ENCODE peak calls at places on chromosomes 4 and X, in six cellular contexts. One of them, this sample, is unnamed.

GRCh38 chrX:9612146-9612505 is 147.3 kb downstream of the TBL1X start:
- DNase-seq in choroid plexus epithelial cell: no peak
- DNase-seq in MM.1S: no peak
- DNase-seq in fibroblast of lung: no peak
- DNase-seq in K562: no peak
- DNase-seq in HAP-1: no peak
- DNase-seq in this sample: no peak

GRCh38 chr4:82823062-82823461 is 24.5 kb upstream of the SCD5 start:
- DNase-seq in K562: no peak
- DNase-seq in HAP-1: no peak
- DNase-seq in MM.1S: no peak
- DNase-seq in fibroblast of lung: peak
- DNase-seq in choroid plexus epithelial cell: peak
- DNase-seq in this sample: no peak

GRCh38 chr4:188975271-188975670 is 836.0 kb downstream of the TRIML1 start:
- DNase-seq in MM.1S: no peak
- DNase-seq in choroid plexus epithelial cell: no peak
- DNase-seq in HAP-1: no peak
- DNase-seq in fibroblast of lung: no peak
- DNase-seq in K562: no peak
- DNase-seq in this sample: no peak

GRCh38 chr4:138241281-138242075 is 671 bp downstream of the SLC7A11 start:
- DNase-seq in MM.1S: no peak
- DNase-seq in K562: peak
- DNase-seq in choroid plexus epithelial cell: peak
- DNase-seq in HAP-1: no peak
- DNase-seq in fibroblast of lung: peak
- DNase-seq in this sample: no peak

GRCh38 chr4:101328063-101328602 is 19.2 kb downstream of the PPP3CA start:
- DNase-seq in fibroblast of lung: no peak
- DNase-seq in MM.1S: peak
- DNase-seq in HAP-1: no peak
- DNase-seq in choroid plexus epithelial cell: peak
- DNase-seq in K562: no peak
- DNase-seq in this sample: no peak

GRCh38 chr4:15322016-15322415 is 105.8 kb upstream of the C1QTNF7 start:
- DNase-seq in choroid plexus epithelial cell: no peak
- DNase-seq in HAP-1: no peak
- DNase-seq in MM.1S: no peak
- DNase-seq in K562: no peak
- DNase-seq in fibroblast of lung: no peak
- DNase-seq in this sample: no peak

GRCh38 chr4:20618010-20618409 is 82.2 kb upstream of the PACRGL start:
- DNase-seq in choroid plexus epithelial cell: peak
- DNase-seq in fibroblast of lung: no peak
- DNase-seq in MM.1S: no peak
- DNase-seq in K562: no peak
- DNase-seq in HAP-1: no peak
- DNase-seq in this sample: no peak

GRCh38 chr4:17385403-17385802 is 126.5 kb downstream of the QDPR start:
- DNase-seq in K562: no peak
- DNase-seq in choroid plexus epithelial cell: peak
- DNase-seq in HAP-1: no peak
- DNase-seq in fibroblast of lung: peak
- DNase-seq in MM.1S: peak
- DNase-seq in this sample: peak

GRCh38 chr4:101158507-101158906 is 188.8 kb downstream of the PPP3CA start:
- DNase-seq in choroid plexus epithelial cell: no peak
- DNase-seq in MM.1S: no peak
- DNase-seq in K562: no peak
- DNase-seq in fibroblast of lung: no peak
- DNase-seq in HAP-1: no peak
- DNase-seq in this sample: no peak

GRCh38 chrX:108322243-108322642 is 116.0 kb downstream of the COL4A6 start:
- DNase-seq in K562: no peak
- DNase-seq in fibroblast of lung: no peak
- DNase-seq in choroid plexus epithelial cell: no peak
- DNase-seq in MM.1S: no peak
- DNase-seq in HAP-1: no peak
- DNase-seq in this sample: no peak

GRCh38 chr4:173014113-173014558 is 154.5 kb upstream of the GALNT7 start:
- DNase-seq in K562: no peak
- DNase-seq in choroid plexus epithelial cell: peak
- DNase-seq in MM.1S: no peak
- DNase-seq in HAP-1: no peak
- DNase-seq in fibroblast of lung: peak
- DNase-seq in this sample: peak

GRCh38 chr4:113686950-113687718 is 74.4 kb downstream of the CAMK2D start:
- DNase-seq in choroid plexus epithelial cell: peak
- DNase-seq in K562: no peak
- DNase-seq in HAP-1: no peak
- DNase-seq in MM.1S: no peak
- DNase-seq in fibroblast of lung: peak
- DNase-seq in this sample: no peak

GRCh38 chr4:140141196-140141845 is 12.7 kb downstream of the MAML3 start:
- DNase-seq in fibroblast of lung: no peak
- DNase-seq in K562: no peak
- DNase-seq in HAP-1: no peak
- DNase-seq in MM.1S: no peak
- DNase-seq in choroid plexus epithelial cell: no peak
- DNase-seq in this sample: no peak

GRCh38 chr4:103074598-103075434 is 1.7 kb downstream of the SLC9B2 start:
- DNase-seq in K562: no peak
- DNase-seq in fibroblast of lung: peak
- DNase-seq in HAP-1: no peak
- DNase-seq in MM.1S: no peak
- DNase-seq in choroid plexus epithelial cell: no peak
- DNase-seq in this sample: no peak

GRCh38 chr4:152554742-152555141 is 18.9 kb upstream of the FBXW7 start:
- DNase-seq in choroid plexus epithelial cell: no peak
- DNase-seq in MM.1S: no peak
- DNase-seq in K562: no peak
- DNase-seq in HAP-1: no peak
- DNase-seq in fibroblast of lung: no peak
- DNase-seq in this sample: no peak

GRCh38 chr4:152559641-152560040 is 23.7 kb upstream of the FBXW7 start:
- DNase-seq in K562: no peak
- DNase-seq in fibroblast of lung: no peak
- DNase-seq in HAP-1: no peak
- DNase-seq in choroid plexus epithelial cell: no peak
- DNase-seq in MM.1S: peak
- DNase-seq in this sample: no peak

GRCh38 chr4:152556283-152556682 is 20.4 kb upstream of the FBXW7 start:
- DNase-seq in K562: no peak
- DNase-seq in MM.1S: peak
- DNase-seq in HAP-1: no peak
- DNase-seq in fibroblast of lung: no peak
- DNase-seq in choroid plexus epithelial cell: no peak
- DNase-seq in this sample: no peak

DNA sequence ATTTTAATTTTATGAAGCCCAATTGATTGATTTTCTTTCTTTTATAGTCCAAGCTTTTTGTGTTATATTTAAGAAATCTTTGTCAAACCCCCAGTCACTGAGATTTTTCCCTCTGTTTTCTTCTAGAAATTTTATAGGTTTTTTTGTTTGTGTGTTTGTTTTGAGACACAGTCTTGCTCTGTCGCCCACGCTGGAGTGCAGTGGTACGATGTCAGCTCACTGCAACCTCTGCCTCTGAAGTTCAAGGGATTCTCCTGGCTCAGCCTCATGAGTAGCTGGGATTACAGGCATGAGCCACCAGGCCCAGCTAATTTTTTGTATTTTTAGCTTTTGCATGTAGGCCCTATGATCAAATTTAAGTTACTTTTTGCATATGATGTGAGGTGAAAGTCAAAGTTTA is 20.9 kb upstream of the FBXW7 start:
- DNase-seq in MM.1S: peak
- DNase-seq in choroid plexus epithelial cell: no peak
- DNase-seq in K562: no peak
- DNase-seq in HAP-1: no peak
- DNase-seq in fibroblast of lung: no peak
- DNase-seq in this sample: no peak
- H3K4me3 ChIP-seq in MM.1S: peak
- H3K4me3 ChIP-seq in choroid plexus epithelial cell: no peak
- H3K4me3 ChIP-seq in K562: no peak
- H3K4me3 ChIP-seq in HAP-1: no peak
- H3K4me3 ChIP-seq in fibroblast of lung: no peak
- H3K4me3 ChIP-seq in this sample: no peak

GRCh38 chrX:101419489-101419888 is 11.5 kb downstream of the HNRNPH2 start:
- DNase-seq in choroid plexus epithelial cell: no peak
- DNase-seq in K562: no peak
- DNase-seq in HAP-1: no peak
- DNase-seq in fibroblast of lung: no peak
- DNase-seq in MM.1S: no peak
- DNase-seq in this sample: no peak
- H3K4me3 ChIP-seq in choroid plexus epithelial cell: no peak
- H3K4me3 ChIP-seq in K562: no peak
- H3K4me3 ChIP-seq in HAP-1: no peak
- H3K4me3 ChIP-seq in fibroblast of lung: no peak
- H3K4me3 ChIP-seq in MM.1S: no peak
- H3K4me3 ChIP-seq in this sample: no peak

GRCh38 chr4:183276106-183276505 is 44.0 kb downstream of the CLDN22 start:
- DNase-seq in MM.1S: no peak
- DNase-seq in K562: no peak
- DNase-seq in choroid plexus epithelial cell: no peak
- DNase-seq in fibroblast of lung: no peak
- DNase-seq in HAP-1: no peak
- DNase-seq in this sample: no peak
- H3K4me3 ChIP-seq in MM.1S: no peak
- H3K4me3 ChIP-seq in K562: no peak
- H3K4me3 ChIP-seq in choroid plexus epithelial cell: no peak
- H3K4me3 ChIP-seq in fibroblast of lung: no peak
- H3K4me3 ChIP-seq in HAP-1: no peak
- H3K4me3 ChIP-seq in this sample: no peak

GRCh38 chrX:1717326-1717725 is 102.5 kb downstream of the ASMT start:
- DNase-seq in K562: no peak
- DNase-seq in fibroblast of lung: no peak
- DNase-seq in HAP-1: no peak
- DNase-seq in MM.1S: no peak
- DNase-seq in choroid plexus epithelial cell: no peak
- DNase-seq in this sample: no peak
- H3K4me3 ChIP-seq in K562: no peak
- H3K4me3 ChIP-seq in fibroblast of lung: no peak
- H3K4me3 ChIP-seq in HAP-1: no peak
- H3K4me3 ChIP-seq in MM.1S: no peak
- H3K4me3 ChIP-seq in choroid plexus epithelial cell: no peak
- H3K4me3 ChIP-seq in this sample: no peak

This sample was measured in skeletal muscle cell.